ENCODE peak calls at places on chromosomes 12 and 14, in seven cellular contexts. One of them, this sample, is unnamed.

GRCh38 chr12:52525661-52526499 is 5.7 kb upstream of the KRT5 start:
- DNase-seq in T47D: no peak
- DNase-seq in HCT116: no peak
- DNase-seq in K562: no peak
- DNase-seq in SK-N-SH: no peak
- DNase-seq in H1: no peak
- DNase-seq in HepG2: no peak
- DNase-seq in this sample: no peak

GRCh38 chr12:56601503-56601902 is 28.6 kb downstream of the BAZ2A start:
- DNase-seq in T47D: peak; percentile 26
- DNase-seq in HCT116: no peak
- DNase-seq in K562: peak; percentile 50
- DNase-seq in SK-N-SH: peak; percentile 43
- DNase-seq in H1: no peak
- DNase-seq in HepG2: no peak
- DNase-seq in this sample: no peak

GRCh38 chr12:64825143-64826011 is 930 bp downstream of the TBC1D30 start:
- DNase-seq in T47D: no peak
- DNase-seq in HCT116: no peak
- DNase-seq in K562: no peak
- DNase-seq in SK-N-SH: peak; percentile 64
- DNase-seq in H1: no peak
- DNase-seq in HepG2: no peak
- DNase-seq in this sample: no peak

GRCh38 chr14:29896354-29896768 is 31.3 kb downstream of the PRKD1 start:
- DNase-seq in T47D: no peak
- DNase-seq in HCT116: no peak
- DNase-seq in K562: no peak
- DNase-seq in SK-N-SH: no peak
- DNase-seq in H1: no peak
- DNase-seq in HepG2: peak; percentile 15
- DNase-seq in this sample: no peak

GRCh38 chr12:38872181-38872580 is 33.2 kb downstream of the CPNE8 start:
- DNase-seq in T47D: no peak
- DNase-seq in HCT116: no peak
- DNase-seq in K562: no peak
- DNase-seq in SK-N-SH: peak; percentile 6
- DNase-seq in H1: no peak
- DNase-seq in HepG2: no peak
- DNase-seq in this sample: no peak

GRCh38 chr14:21308132-21308478 is 28.2 kb downstream of the RPGRIP1 start:
- DNase-seq in T47D: no peak
- DNase-seq in HCT116: no peak
- DNase-seq in K562: peak; percentile 26
- DNase-seq in SK-N-SH: no peak
- DNase-seq in H1: no peak
- DNase-seq in HepG2: peak; percentile 89
- DNase-seq in this sample: no peak

GRCh38 chr12:9742665-9743064 is 9.8 kb upstream of the CLECL1 start:
- DNase-seq in T47D: no peak
- DNase-seq in HCT116: no peak
- DNase-seq in K562: no peak
- DNase-seq in SK-N-SH: no peak
- DNase-seq in H1: no peak
- DNase-seq in HepG2: no peak
- DNase-seq in this sample: no peak

GRCh38 chr12:2751686-2752085 is 43.1 kb upstream of the FKBP4 start:
- DNase-seq in T47D: no peak
- DNase-seq in HCT116: no peak
- DNase-seq in K562: no peak
- DNase-seq in SK-N-SH: peak; percentile 32
- DNase-seq in H1: no peak
- DNase-seq in HepG2: no peak
- DNase-seq in this sample: no peak

GRCh38 chr14:90968025-90968424 is 92.4 kb downstream of the RPS6KA5 start:
- DNase-seq in T47D: no peak
- DNase-seq in HCT116: no peak
- DNase-seq in K562: no peak
- DNase-seq in SK-N-SH: no peak
- DNase-seq in H1: no peak
- DNase-seq in HepG2: no peak
- DNase-seq in this sample: no peak

GRCh38 chr14:72565200-72565599 is 328.7 kb downstream of the DPF3 start:
- DNase-seq in T47D: no peak
- DNase-seq in HCT116: no peak
- DNase-seq in K562: no peak
- DNase-seq in SK-N-SH: no peak
- DNase-seq in H1: no peak
- DNase-seq in HepG2: no peak
- DNase-seq in this sample: no peak

GRCh38 chr12:72134934-72135333 is 137.2 kb upstream of the TRHDE start:
- DNase-seq in T47D: no peak
- DNase-seq in HCT116: no peak
- DNase-seq in K562: no peak
- DNase-seq in SK-N-SH: no peak
- DNase-seq in H1: no peak
- DNase-seq in HepG2: no peak
- DNase-seq in this sample: no peak

GRCh38 chr14:104799657-104800599 is 973 bp upstream of the ZBTB42 start:
- DNase-seq in T47D: peak; percentile 92
- DNase-seq in HCT116: no peak
- DNase-seq in K562: peak; percentile 95
- DNase-seq in SK-N-SH: peak; percentile 97
- DNase-seq in H1: peak; percentile 36
- DNase-seq in HepG2: peak; percentile 76
- DNase-seq in this sample: no peak

GRCh38 chr12:103848132-103848531 is 7.1 kb upstream of the NT5DC3 start:
- DNase-seq in T47D: peak; percentile 17
- DNase-seq in HCT116: no peak
- DNase-seq in K562: no peak
- DNase-seq in SK-N-SH: no peak
- DNase-seq in H1: no peak
- DNase-seq in HepG2: peak; percentile 69
- DNase-seq in this sample: no peak

GRCh38 chr14:61188936-61189808 is 92.0 kb downstream of the TMEM30B start:
- DNase-seq in T47D: peak; percentile 61
- DNase-seq in HCT116: no peak
- DNase-seq in K562: peak; percentile 49
- DNase-seq in SK-N-SH: peak; percentile 73
- DNase-seq in H1: no peak
- DNase-seq in HepG2: peak; percentile 48
- DNase-seq in this sample: no peak

GRCh38 chr12:132046561-132046960 is 96.8 kb downstream of the EP400 start:
- DNase-seq in T47D: no peak
- DNase-seq in HCT116: no peak
- DNase-seq in K562: no peak
- DNase-seq in SK-N-SH: peak; percentile 73
- DNase-seq in H1: no peak
- DNase-seq in HepG2: no peak
- DNase-seq in this sample: no peak

GRCh38 chr12:67525500-67525884 is 123.1 kb upstream of the DYRK2 start:
- DNase-seq in T47D: no peak
- DNase-seq in HCT116: no peak
- DNase-seq in K562: no peak
- DNase-seq in SK-N-SH: no peak
- DNase-seq in H1: peak; percentile 21
- DNase-seq in HepG2: no peak
- DNase-seq in this sample: no peak

GRCh38 chr12:113862570-113863454 is 103.3 kb downstream of the RBM19 start:
- DNase-seq in T47D: no peak
- DNase-seq in HCT116: no peak
- DNase-seq in K562: peak; percentile 33
- DNase-seq in SK-N-SH: no peak
- DNase-seq in H1: no peak
- DNase-seq in HepG2: no peak
- DNase-seq in this sample: peak; percentile 20

GRCh38 chr14:75917322-75918251 is 64.2 kb downstream of the TGFB3 start:
- DNase-seq in T47D: no peak
- DNase-seq in HCT116: no peak
- DNase-seq in K562: no peak
- DNase-seq in SK-N-SH: peak; percentile 81
- DNase-seq in H1: no peak
- DNase-seq in HepG2: no peak
- DNase-seq in this sample: no peak

GRCh38 chr12:115956674-115957073 is 320.8 kb downstream of the MED13L start:
- DNase-seq in T47D: peak; percentile 42
- DNase-seq in HCT116: no peak
- DNase-seq in K562: no peak
- DNase-seq in SK-N-SH: no peak
- DNase-seq in H1: no peak
- DNase-seq in HepG2: no peak
- DNase-seq in this sample: no peak

GRCh38 chr14:63493246-63493645 is 49.9 kb downstream of the PPP2R5E start:
- DNase-seq in T47D: peak; percentile 54
- DNase-seq in HCT116: peak; percentile 10
- DNase-seq in K562: no peak
- DNase-seq in SK-N-SH: peak; percentile 55
- DNase-seq in H1: no peak
- DNase-seq in HepG2: no peak
- DNase-seq in this sample: no peak

GRCh38 chr12:123152823-123153222 is 1.9 kb upstream of the PITPNM2 start:
- DNase-seq in T47D: no peak
- DNase-seq in HCT116: no peak
- DNase-seq in K562: peak; percentile 25
- DNase-seq in SK-N-SH: no peak
- DNase-seq in H1: no peak
- DNase-seq in HepG2: no peak
- DNase-seq in this sample: no peak

GRCh38 chr12:53048780-53049401 is 974 bp upstream of the TNS2 start:
- DNase-seq in T47D: no peak
- DNase-seq in HCT116: no peak
- DNase-seq in K562: peak; percentile 19
- DNase-seq in SK-N-SH: peak; percentile 52
- DNase-seq in H1: no peak
- DNase-seq in HepG2: peak; percentile 40
- DNase-seq in this sample: no peak

GRCh38 chr14:75380656-75381055 is 47.2 kb upstream of the JDP2 start:
- DNase-seq in T47D: no peak
- DNase-seq in HCT116: no peak
- DNase-seq in K562: no peak
- DNase-seq in SK-N-SH: no peak
- DNase-seq in H1: no peak
- DNase-seq in HepG2: no peak
- DNase-seq in this sample: no peak

GRCh38 chr14:64628940-64629403 is 75.3 kb upstream of the PLEKHG3 start:
- DNase-seq in T47D: no peak
- DNase-seq in HCT116: no peak
- DNase-seq in K562: no peak
- DNase-seq in SK-N-SH: peak; percentile 30
- DNase-seq in H1: no peak
- DNase-seq in HepG2: no peak
- DNase-seq in this sample: no peak

GRCh38 chr14:89849931-89850330 is 104.6 kb downstream of the EFCAB11 start:
- DNase-seq in T47D: no peak
- DNase-seq in HCT116: no peak
- DNase-seq in K562: no peak
- DNase-seq in SK-N-SH: no peak
- DNase-seq in H1: no peak
- DNase-seq in HepG2: no peak
- DNase-seq in this sample: no peak

GRCh38 chr14:102316048-102316745 is 3.3 kb upstream of the ZNF839 start:
- DNase-seq in T47D: no peak
- DNase-seq in HCT116: no peak
- DNase-seq in K562: no peak
- DNase-seq in SK-N-SH: no peak
- DNase-seq in H1: no peak
- DNase-seq in HepG2: peak; percentile 44
- DNase-seq in this sample: no peak

GRCh38 chr12:124213606-124214347 is 81.1 kb upstream of the RFLNA start:
- DNase-seq in T47D: no peak
- DNase-seq in HCT116: no peak
- DNase-seq in K562: no peak
- DNase-seq in SK-N-SH: no peak
- DNase-seq in H1: no peak
- DNase-seq in HepG2: no peak
- DNase-seq in this sample: no peak
- TF ChIP-seq JUND in T47D: no peak
- TF ChIP-seq JUND in HCT116: no peak
- TF ChIP-seq JUND in K562: no peak
- TF ChIP-seq JUND in SK-N-SH: no peak
- TF ChIP-seq JUND in H1: no peak
- TF ChIP-seq JUND in HepG2: no peak
- TF ChIP-seq JUND in this sample: no peak

DNA sequence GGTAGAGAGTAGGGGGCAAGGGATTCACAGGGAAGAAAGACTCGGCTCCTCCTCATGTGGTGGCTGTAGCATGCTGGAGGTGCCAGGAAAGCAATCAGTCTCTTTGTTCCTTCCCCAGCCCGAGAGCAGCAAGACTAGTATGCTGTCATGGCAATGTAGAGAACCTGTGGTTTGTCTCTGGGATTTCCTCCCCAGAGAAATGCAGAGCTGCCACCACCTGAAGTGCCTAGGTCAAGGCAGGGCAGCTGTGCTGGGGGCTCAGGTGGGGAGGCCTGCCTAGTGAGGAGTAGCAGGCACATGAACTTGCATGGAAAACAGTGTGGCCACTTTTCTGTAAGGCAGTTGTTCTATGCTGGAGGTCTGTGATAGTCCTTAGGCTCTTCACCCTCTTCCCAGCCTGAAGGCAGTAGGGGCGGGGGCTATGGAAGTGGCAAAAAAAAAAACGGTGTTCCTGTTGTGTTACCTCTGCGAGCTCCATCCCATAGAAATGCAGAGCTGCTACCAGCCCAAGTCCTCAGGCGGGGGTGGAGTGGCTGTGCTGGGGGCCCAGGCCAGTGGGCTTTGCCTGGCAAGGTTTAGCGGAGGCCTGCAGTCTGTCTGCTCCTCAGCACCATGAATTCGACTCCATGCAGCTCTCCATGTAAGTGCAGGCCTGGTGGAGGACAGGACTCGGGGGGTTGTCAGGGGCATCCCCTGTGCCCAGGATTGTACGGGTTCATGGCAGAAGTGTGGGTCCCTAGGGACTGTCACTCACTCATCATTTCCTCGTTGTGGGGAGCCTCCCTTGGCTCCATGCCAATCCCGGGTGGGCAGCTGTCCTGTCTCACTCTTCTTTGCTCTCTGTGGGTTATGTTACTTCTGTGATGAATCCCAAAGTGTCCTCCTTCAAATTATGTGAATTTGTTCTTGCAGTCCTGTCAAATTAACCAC is 4.1 kb upstream of the CLEC4D start:
- DNase-seq in T47D: no peak
- DNase-seq in HCT116: no peak
- DNase-seq in K562: no peak
- DNase-seq in SK-N-SH: no peak
- DNase-seq in H1: no peak
- DNase-seq in HepG2: no peak
- DNase-seq in this sample: no peak
- TF ChIP-seq JUND in T47D: no peak
- TF ChIP-seq JUND in HCT116: no peak
- TF ChIP-seq JUND in K562: no peak
- TF ChIP-seq JUND in SK-N-SH: no peak
- TF ChIP-seq JUND in H1: no peak
- TF ChIP-seq JUND in HepG2: no peak
- TF ChIP-seq JUND in this sample: no peak

GRCh38 chr14:68144051-68144681 is 324.6 kb downstream of the RAD51B start:
- DNase-seq in T47D: no peak
- DNase-seq in HCT116: no peak
- DNase-seq in K562: no peak
- DNase-seq in SK-N-SH: no peak
- DNase-seq in H1: no peak
- DNase-seq in HepG2: peak; percentile 44
- DNase-seq in this sample: no peak
- TF ChIP-seq JUND in T47D: no peak
- TF ChIP-seq JUND in HCT116: no peak
- TF ChIP-seq JUND in K562: no peak
- TF ChIP-seq JUND in SK-N-SH: no peak
- TF ChIP-seq JUND in H1: no peak
- TF ChIP-seq JUND in HepG2: no peak
- TF ChIP-seq JUND in this sample: no peak

GRCh38 chr14:74140374-74140850 is 55.7 kb downstream of the LIN52 start:
- DNase-seq in T47D: no peak
- DNase-seq in HCT116: no peak
- DNase-seq in K562: no peak
- DNase-seq in SK-N-SH: peak; percentile 60
- DNase-seq in H1: no peak
- DNase-seq in HepG2: no peak
- DNase-seq in this sample: no peak
- TF ChIP-seq JUND in T47D: no peak
- TF ChIP-seq JUND in HCT116: no peak
- TF ChIP-seq JUND in K562: no peak
- TF ChIP-seq JUND in SK-N-SH: no peak
- TF ChIP-seq JUND in H1: no peak
- TF ChIP-seq JUND in HepG2: no peak
- TF ChIP-seq JUND in this sample: no peak

This sample was measured in GM12878.